ENCODE peak calls at places on chromosomes 1 and 21, in five cellular contexts. R is globus pallidus, Z is NCI-H345, O is NCI-H748 treated with DMSO at 0.1 percent for 48 hours, Q is ELF-1. V is an unnamed sample.

GRCh38 chr1:225747566-225747965 is 30.1 kb upstream of the SRP9 start:
- DNase-seq in R (no peak), Z (no peak), O (no peak), Q (no peak), V (no peak)

GRCh38 chr1:54254055-54254454 is 54.1 kb downstream of the MRPL37 start:
- DNase-seq in R (no peak), Z (peak; percentile 75), O (no peak), Q (no peak), V (no peak)

GRCh38 chr1:204087181-204087892 is 14.4 kb downstream of the SOX13 start:
- DNase-seq in R (no peak), Z (no peak), O (no peak), Q (no peak), V (no peak)

GRCh38 chr1:183783896-183784637 is 20.9 kb upstream of the RGL1 start:
- DNase-seq in R (peak; percentile 58), Z (no peak), O (no peak), Q (no peak), V (no peak)

GRCh38 chr1:201696217-201696761 is 132.7 kb upstream of the IPO9 start:
- DNase-seq in R (peak; percentile 83), Z (no peak), O (no peak), Q (no peak), V (no peak)

GRCh38 chr21:31720330-31720729 is 11.6 kb downstream of the SCAF4 start:
- DNase-seq in R (no peak), Z (no peak), O (no peak), Q (no peak), V (no peak)

GRCh38 chr21:43585514-43585913 is 73.8 kb downstream of the HSF2BP start:
- DNase-seq in R (no peak), Z (no peak), O (no peak), Q (no peak), V (no peak)

GRCh38 chr1:46039571-46040052 is 92.8 kb downstream of the PIK3R3 start:
- DNase-seq in R (no peak), Z (no peak), O (no peak), Q (no peak), V (peak; percentile 78)

GRCh38 chr1:229452956-229453801 is 19.3 kb upstream of the ACTA1 start:
- DNase-seq in R (no peak), Z (no peak), O (no peak), Q (no peak), V (no peak)

GRCh38 chr21:16667395-16667794 is 845.4 kb upstream of the CXADR start:
- DNase-seq in R (no peak), Z (no peak), O (no peak), Q (no peak), V (no peak)

GRCh38 chr1:54811066-54811465 is 9.9 kb upstream of the TTC22 start:
- DNase-seq in R (no peak), Z (no peak), O (no peak), Q (no peak), V (no peak)

GRCh38 chr1:164983023-164983650 is 373.4 kb downstream of the LMX1A start:
- DNase-seq in R (peak; percentile 88), Z (no peak), O (no peak), Q (peak; percentile 46), V (no peak)

GRCh38 chr1:38686306-38687255 is 173.0 kb downstream of the RRAGC start:
- DNase-seq in R (no peak), Z (no peak), O (no peak), Q (no peak), V (no peak)

GRCh38 chr1:205598841-205599666 is 32.8 kb downstream of the ELK4 start:
- DNase-seq in R (peak; percentile 60), Z (no peak), O (no peak), Q (no peak), V (no peak)

GRCh38 chr1:216750031-216750627 is 26.9 kb upstream of the ESRRG start:
- DNase-seq in R (peak; percentile 84), Z (peak; percentile 72), O (peak; percentile 26), Q (peak; percentile 50), V (peak; percentile 79)

GRCh38 chr1:177145102-177145779 is 19.3 kb downstream of the ASTN1 start:
- DNase-seq in R (no peak), Z (no peak), O (no peak), Q (no peak), V (no peak)

GRCh38 chr1:8232036-8232757 is 85.7 kb upstream of the SLC45A1 start:
- DNase-seq in R (no peak), Z (no peak), O (no peak), Q (peak; percentile 81), V (no peak)

GRCh38 chr1:85612704-85613361 is 32.3 kb downstream of the CCN1 start:
- DNase-seq in R (no peak), Z (no peak), O (no peak), Q (peak; percentile 75), V (no peak)

GRCh38 chr1:179867493-179868330 is 9.9 kb downstream of the TOR1AIP2 start:
- DNase-seq in R (peak; percentile 25), Z (peak; percentile 34), O (peak; percentile 4), Q (peak; percentile 83), V (no peak)

GRCh38 chr1:243246916-243247315 is 8.2 kb downstream of the CEP170 start:
- DNase-seq in R (peak; percentile 39), Z (no peak), O (no peak), Q (no peak), V (no peak)

GRCh38 chr1:64223329-64224151 is 20.1 kb downstream of the UBE2U start:
- DNase-seq in R (no peak), Z (no peak), O (no peak), Q (no peak), V (no peak)

GRCh38 chr1:14975119-14975518 is 178.4 kb upstream of the TMEM51 start:
- DNase-seq in R (no peak), Z (no peak), O (no peak), Q (no peak), V (no peak)

GRCh38 chr1:831522-831921 is 92.2 kb upstream of the SAMD11 start:
- DNase-seq in R (no peak), Z (no peak), O (no peak), Q (no peak), V (no peak)

GRCh38 chr1:10778640-10779039 is 17.8 kb downstream of the CASZ1 start:
- DNase-seq in R (no peak), Z (peak; percentile 31), O (no peak), Q (no peak), V (no peak)

GRCh38 chr21:35491114-35491513 is 442.0 kb upstream of the RUNX1 start:
- DNase-seq in R (no peak), Z (no peak), O (no peak), Q (peak; percentile 15), V (no peak)

GRCh38 chr1:41498809-41499208 is 14.3 kb upstream of the EDN2 start:
- DNase-seq in R (no peak), Z (no peak), O (no peak), Q (no peak), V (no peak)

GRCh38 chr1:38991638-38992449 is 768 bp downstream of the AKIRIN1 start:
- DNase-seq in R (peak; percentile 28), Z (peak; percentile 26), O (peak; percentile 1), Q (peak; percentile 60), V (no peak)

GRCh38 chr1:216531308-216532239 is 108.3 kb upstream of the USH2A start:
- DNase-seq in R (peak; percentile 15), Z (peak; percentile 47), O (peak; percentile 6), Q (no peak), V (peak; percentile 26)

GRCh38 chr1:30450818-30451233 is 272.6 kb downstream of the MATN1 start:
- DNase-seq in R (no peak), Z (no peak), O (no peak), Q (peak; percentile 8), V (no peak)

GRCh38 chr1:75673885-75674284 is 50.6 kb upstream of the ACADM start:
- DNase-seq in R (no peak), Z (no peak), O (no peak), Q (no peak), V (no peak)

GRCh38 chr21:43362306-43362927 is 64.5 kb downstream of the SIK1 start:
- DNase-seq in R (peak; percentile 40), Z (no peak), O (no peak), Q (peak; percentile 44), V (peak; percentile 34)

GRCh38 chr1:65525297-65526048 is 105.0 kb downstream of the LEPR start:
- DNase-seq in R (no peak), Z (peak; percentile 42), O (no peak), Q (peak; percentile 9), V (no peak)

GRCh38 chr1:229408458-229409037 is 25.3 kb downstream of the ACTA1 start:
- DNase-seq in R (no peak), Z (no peak), O (no peak), Q (peak; percentile 95), V (no peak)

GRCh38 chr1:98797506-98797905 is 136.0 kb downstream of the SNX7 start:
- DNase-seq in R (no peak), Z (no peak), O (no peak), Q (no peak), V (no peak)

GRCh38 chr1:194512957-194513356 is 1326.5 kb upstream of the B3GALT2 start:
- DNase-seq in R (no peak), Z (peak; percentile 6), O (no peak), Q (no peak), V (no peak)

GRCh38 chr1:41313661-41314131 is 47.5 kb upstream of the FOXO6 start:
- DNase-seq in R (no peak), Z (no peak), O (peak; percentile 89), Q (peak; percentile 80), V (no peak)

GRCh38 chr1:99217599-99217998 is 46.7 kb upstream of the PLPPR4 start:
- DNase-seq in R (no peak), Z (no peak), O (no peak), Q (no peak), V (no peak)

GRCh38 chr21:29359718-29360117 is 61.0 kb downstream of the BACH1 start:
- DNase-seq in R (no peak), Z (no peak), O (no peak), Q (no peak), V (no peak)